ENCODE peak calls at places on chromosomes 5 and 9, in eight cellular contexts. One of them, this sample, is unnamed.

GRCh38 chr5:53355930-53356329 is 124.5 kb upstream of the FST start:
- DNase-seq in HT1080: peak
- DNase-seq in stimulated activated CD4-positive, alpha-beta T cell treated with anti-CD3 and anti-CD28 coated beads, Interleukin-12 subunit alpha, Interleukin-12 subunit beta, amount 100 ng/mL, for 4 hours: no peak
- DNase-seq in dorsolateral prefrontal cortex: no peak
- DNase-seq in Panc1: no peak
- DNase-seq in activated CD8-positive, alpha-beta memory T cell treated with anti-CD3 and anti-CD28 coated beads for 1 hour: no peak
- DNase-seq in GM06990: no peak
- DNase-seq in C1 segment of cervical spinal cord: no peak
- DNase-seq in this sample: no peak

GRCh38 chr9:21551401-21551800 is 69.3 kb upstream of the IFNE start:
- DNase-seq in HT1080: no peak
- DNase-seq in Panc1: no peak
- DNase-seq in activated CD8-positive, alpha-beta memory T cell treated with anti-CD3 and anti-CD28 coated beads for 1 hour: no peak
- DNase-seq in stimulated activated CD4-positive, alpha-beta T cell treated with anti-CD3 and anti-CD28 coated beads, Interleukin-12 subunit alpha, Interleukin-12 subunit beta, amount 100 ng/mL, for 4 hours: no peak
- DNase-seq in GM06990: no peak
- DNase-seq in C1 segment of cervical spinal cord: no peak
- DNase-seq in dorsolateral prefrontal cortex: no peak
- DNase-seq in this sample: no peak

GRCh38 chr5:157610990-157611389 is 35.4 kb upstream of the ADAM19 start:
- DNase-seq in stimulated activated CD4-positive, alpha-beta T cell treated with anti-CD3 and anti-CD28 coated beads, Interleukin-12 subunit alpha, Interleukin-12 subunit beta, amount 100 ng/mL, for 4 hours: no peak
- DNase-seq in GM06990: no peak
- DNase-seq in dorsolateral prefrontal cortex: no peak
- DNase-seq in activated CD8-positive, alpha-beta memory T cell treated with anti-CD3 and anti-CD28 coated beads for 1 hour: no peak
- DNase-seq in C1 segment of cervical spinal cord: no peak
- DNase-seq in Panc1: no peak
- DNase-seq in HT1080: no peak
- DNase-seq in this sample: no peak

GRCh38 chr9:128946945-128947422 is 419 bp downstream of the DOLK start:
- DNase-seq in GM06990: no peak
- DNase-seq in stimulated activated CD4-positive, alpha-beta T cell treated with anti-CD3 and anti-CD28 coated beads, Interleukin-12 subunit alpha, Interleukin-12 subunit beta, amount 100 ng/mL, for 4 hours: peak
- DNase-seq in HT1080: no peak
- DNase-seq in dorsolateral prefrontal cortex: no peak
- DNase-seq in activated CD8-positive, alpha-beta memory T cell treated with anti-CD3 and anti-CD28 coated beads for 1 hour: no peak
- DNase-seq in C1 segment of cervical spinal cord: no peak
- DNase-seq in Panc1: no peak
- DNase-seq in this sample: no peak

GRCh38 chr5:42718591-42718990 is 38.0 kb upstream of the CCDC152 start:
- DNase-seq in C1 segment of cervical spinal cord: no peak
- DNase-seq in HT1080: peak
- DNase-seq in Panc1: no peak
- DNase-seq in activated CD8-positive, alpha-beta memory T cell treated with anti-CD3 and anti-CD28 coated beads for 1 hour: no peak
- DNase-seq in GM06990: peak
- DNase-seq in stimulated activated CD4-positive, alpha-beta T cell treated with anti-CD3 and anti-CD28 coated beads, Interleukin-12 subunit alpha, Interleukin-12 subunit beta, amount 100 ng/mL, for 4 hours: no peak
- DNase-seq in dorsolateral prefrontal cortex: no peak
- DNase-seq in this sample: no peak

GRCh38 chr5:120942551-120942950 is 478.5 kb downstream of the PRR16 start:
- DNase-seq in Panc1: no peak
- DNase-seq in GM06990: no peak
- DNase-seq in HT1080: no peak
- DNase-seq in C1 segment of cervical spinal cord: no peak
- DNase-seq in activated CD8-positive, alpha-beta memory T cell treated with anti-CD3 and anti-CD28 coated beads for 1 hour: no peak
- DNase-seq in stimulated activated CD4-positive, alpha-beta T cell treated with anti-CD3 and anti-CD28 coated beads, Interleukin-12 subunit alpha, Interleukin-12 subunit beta, amount 100 ng/mL, for 4 hours: no peak
- DNase-seq in dorsolateral prefrontal cortex: no peak
- DNase-seq in this sample: no peak

GRCh38 chr5:88606173-88606572 is 276.8 kb downstream of the MEF2C start:
- DNase-seq in activated CD8-positive, alpha-beta memory T cell treated with anti-CD3 and anti-CD28 coated beads for 1 hour: no peak
- DNase-seq in GM06990: no peak
- DNase-seq in HT1080: no peak
- DNase-seq in stimulated activated CD4-positive, alpha-beta T cell treated with anti-CD3 and anti-CD28 coated beads, Interleukin-12 subunit alpha, Interleukin-12 subunit beta, amount 100 ng/mL, for 4 hours: no peak
- DNase-seq in dorsolateral prefrontal cortex: no peak
- DNase-seq in Panc1: no peak
- DNase-seq in C1 segment of cervical spinal cord: no peak
- DNase-seq in this sample: no peak

GRCh38 chr9:11241779-11242178 is 629.0 kb upstream of the PTPRD start:
- DNase-seq in HT1080: no peak
- DNase-seq in activated CD8-positive, alpha-beta memory T cell treated with anti-CD3 and anti-CD28 coated beads for 1 hour: no peak
- DNase-seq in C1 segment of cervical spinal cord: no peak
- DNase-seq in Panc1: no peak
- DNase-seq in stimulated activated CD4-positive, alpha-beta T cell treated with anti-CD3 and anti-CD28 coated beads, Interleukin-12 subunit alpha, Interleukin-12 subunit beta, amount 100 ng/mL, for 4 hours: no peak
- DNase-seq in dorsolateral prefrontal cortex: no peak
- DNase-seq in GM06990: no peak
- DNase-seq in this sample: no peak

GRCh38 chr5:180849827-180850226 is 11.2 kb downstream of the ZFP62 start:
- DNase-seq in HT1080: no peak
- DNase-seq in dorsolateral prefrontal cortex: no peak
- DNase-seq in activated CD8-positive, alpha-beta memory T cell treated with anti-CD3 and anti-CD28 coated beads for 1 hour: no peak
- DNase-seq in GM06990: no peak
- DNase-seq in Panc1: no peak
- DNase-seq in C1 segment of cervical spinal cord: no peak
- DNase-seq in stimulated activated CD4-positive, alpha-beta T cell treated with anti-CD3 and anti-CD28 coated beads, Interleukin-12 subunit alpha, Interleukin-12 subunit beta, amount 100 ng/mL, for 4 hours: no peak
- DNase-seq in this sample: no peak

GRCh38 chr9:28678097-28678496 is 1104.8 kb upstream of the C9orf72 start:
- DNase-seq in C1 segment of cervical spinal cord: no peak
- DNase-seq in dorsolateral prefrontal cortex: no peak
- DNase-seq in HT1080: peak
- DNase-seq in GM06990: no peak
- DNase-seq in stimulated activated CD4-positive, alpha-beta T cell treated with anti-CD3 and anti-CD28 coated beads, Interleukin-12 subunit alpha, Interleukin-12 subunit beta, amount 100 ng/mL, for 4 hours: no peak
- DNase-seq in Panc1: no peak
- DNase-seq in activated CD8-positive, alpha-beta memory T cell treated with anti-CD3 and anti-CD28 coated beads for 1 hour: no peak
- DNase-seq in this sample: no peak

GRCh38 chr9:21153688-21154608 is 12.3 kb upstream of the IFNW1 start:
- DNase-seq in stimulated activated CD4-positive, alpha-beta T cell treated with anti-CD3 and anti-CD28 coated beads, Interleukin-12 subunit alpha, Interleukin-12 subunit beta, amount 100 ng/mL, for 4 hours: no peak
- DNase-seq in C1 segment of cervical spinal cord: no peak
- DNase-seq in dorsolateral prefrontal cortex: no peak
- DNase-seq in HT1080: peak
- DNase-seq in Panc1: peak
- DNase-seq in activated CD8-positive, alpha-beta memory T cell treated with anti-CD3 and anti-CD28 coated beads for 1 hour: no peak
- DNase-seq in GM06990: no peak
- DNase-seq in this sample: peak

GRCh38 chr9:69900406-69900805 is 79.8 kb downstream of the CFAP95 start:
- DNase-seq in GM06990: no peak
- DNase-seq in dorsolateral prefrontal cortex: no peak
- DNase-seq in C1 segment of cervical spinal cord: no peak
- DNase-seq in Panc1: no peak
- DNase-seq in HT1080: peak
- DNase-seq in stimulated activated CD4-positive, alpha-beta T cell treated with anti-CD3 and anti-CD28 coated beads, Interleukin-12 subunit alpha, Interleukin-12 subunit beta, amount 100 ng/mL, for 4 hours: no peak
- DNase-seq in activated CD8-positive, alpha-beta memory T cell treated with anti-CD3 and anti-CD28 coated beads for 1 hour: no peak
- DNase-seq in this sample: no peak

GRCh38 chr5:137220523-137220927 is 278.6 kb downstream of the SPOCK1 start:
- DNase-seq in stimulated activated CD4-positive, alpha-beta T cell treated with anti-CD3 and anti-CD28 coated beads, Interleukin-12 subunit alpha, Interleukin-12 subunit beta, amount 100 ng/mL, for 4 hours: no peak
- DNase-seq in C1 segment of cervical spinal cord: no peak
- DNase-seq in activated CD8-positive, alpha-beta memory T cell treated with anti-CD3 and anti-CD28 coated beads for 1 hour: no peak
- DNase-seq in GM06990: peak
- DNase-seq in dorsolateral prefrontal cortex: no peak
- DNase-seq in Panc1: peak
- DNase-seq in HT1080: peak
- DNase-seq in this sample: no peak

GRCh38 chr5:65126670-65127069 is 355.1 kb downstream of the ADAMTS6 start:
- DNase-seq in activated CD8-positive, alpha-beta memory T cell treated with anti-CD3 and anti-CD28 coated beads for 1 hour: no peak
- DNase-seq in Panc1: no peak
- DNase-seq in GM06990: no peak
- DNase-seq in C1 segment of cervical spinal cord: no peak
- DNase-seq in stimulated activated CD4-positive, alpha-beta T cell treated with anti-CD3 and anti-CD28 coated beads, Interleukin-12 subunit alpha, Interleukin-12 subunit beta, amount 100 ng/mL, for 4 hours: no peak
- DNase-seq in HT1080: no peak
- DNase-seq in dorsolateral prefrontal cortex: no peak
- DNase-seq in this sample: no peak

GRCh38 chr5:95723632-95724369 is 7.3 kb upstream of the RHOBTB3 start:
- DNase-seq in activated CD8-positive, alpha-beta memory T cell treated with anti-CD3 and anti-CD28 coated beads for 1 hour: no peak
- DNase-seq in HT1080: no peak
- DNase-seq in stimulated activated CD4-positive, alpha-beta T cell treated with anti-CD3 and anti-CD28 coated beads, Interleukin-12 subunit alpha, Interleukin-12 subunit beta, amount 100 ng/mL, for 4 hours: no peak
- DNase-seq in C1 segment of cervical spinal cord: no peak
- DNase-seq in dorsolateral prefrontal cortex: no peak
- DNase-seq in Panc1: no peak
- DNase-seq in GM06990: no peak
- DNase-seq in this sample: no peak

GRCh38 chr5:153883829-153884228 is 154.9 kb downstream of the FAM114A2 start:
- DNase-seq in activated CD8-positive, alpha-beta memory T cell treated with anti-CD3 and anti-CD28 coated beads for 1 hour: no peak
- DNase-seq in dorsolateral prefrontal cortex: no peak
- DNase-seq in GM06990: no peak
- DNase-seq in Panc1: no peak
- DNase-seq in stimulated activated CD4-positive, alpha-beta T cell treated with anti-CD3 and anti-CD28 coated beads, Interleukin-12 subunit alpha, Interleukin-12 subunit beta, amount 100 ng/mL, for 4 hours: no peak
- DNase-seq in HT1080: peak
- DNase-seq in C1 segment of cervical spinal cord: no peak
- DNase-seq in this sample: no peak

GRCh38 chr5:139164020-139164419 is 34.1 kb downstream of the SIL1 start:
- DNase-seq in stimulated activated CD4-positive, alpha-beta T cell treated with anti-CD3 and anti-CD28 coated beads, Interleukin-12 subunit alpha, Interleukin-12 subunit beta, amount 100 ng/mL, for 4 hours: no peak
- DNase-seq in activated CD8-positive, alpha-beta memory T cell treated with anti-CD3 and anti-CD28 coated beads for 1 hour: no peak
- DNase-seq in HT1080: no peak
- DNase-seq in Panc1: no peak
- DNase-seq in C1 segment of cervical spinal cord: no peak
- DNase-seq in GM06990: no peak
- DNase-seq in dorsolateral prefrontal cortex: no peak
- DNase-seq in this sample: no peak

GRCh38 chr5:173851595-173852248 is 36.4 kb upstream of the CPEB4 start:
- DNase-seq in GM06990: no peak
- DNase-seq in dorsolateral prefrontal cortex: no peak
- DNase-seq in Panc1: no peak
- DNase-seq in stimulated activated CD4-positive, alpha-beta T cell treated with anti-CD3 and anti-CD28 coated beads, Interleukin-12 subunit alpha, Interleukin-12 subunit beta, amount 100 ng/mL, for 4 hours: no peak
- DNase-seq in activated CD8-positive, alpha-beta memory T cell treated with anti-CD3 and anti-CD28 coated beads for 1 hour: no peak
- DNase-seq in HT1080: no peak
- DNase-seq in C1 segment of cervical spinal cord: no peak
- DNase-seq in this sample: no peak

GRCh38 chr5:178818094-178818493 is 41.7 kb upstream of the ZNF354B start:
- DNase-seq in GM06990: peak
- DNase-seq in dorsolateral prefrontal cortex: no peak
- DNase-seq in Panc1: no peak
- DNase-seq in HT1080: no peak
- DNase-seq in C1 segment of cervical spinal cord: no peak
- DNase-seq in stimulated activated CD4-positive, alpha-beta T cell treated with anti-CD3 and anti-CD28 coated beads, Interleukin-12 subunit alpha, Interleukin-12 subunit beta, amount 100 ng/mL, for 4 hours: no peak
- DNase-seq in activated CD8-positive, alpha-beta memory T cell treated with anti-CD3 and anti-CD28 coated beads for 1 hour: no peak
- DNase-seq in this sample: no peak

GRCh38 chr5:75363111-75363510 is 26.1 kb downstream of the HMGCR start:
- DNase-seq in stimulated activated CD4-positive, alpha-beta T cell treated with anti-CD3 and anti-CD28 coated beads, Interleukin-12 subunit alpha, Interleukin-12 subunit beta, amount 100 ng/mL, for 4 hours: no peak
- DNase-seq in activated CD8-positive, alpha-beta memory T cell treated with anti-CD3 and anti-CD28 coated beads for 1 hour: no peak
- DNase-seq in dorsolateral prefrontal cortex: no peak
- DNase-seq in HT1080: no peak
- DNase-seq in Panc1: no peak
- DNase-seq in GM06990: no peak
- DNase-seq in C1 segment of cervical spinal cord: no peak
- DNase-seq in this sample: no peak

GRCh38 chr5:68367717-68368116 is 152.2 kb downstream of the PIK3R1 start:
- DNase-seq in Panc1: no peak
- DNase-seq in dorsolateral prefrontal cortex: no peak
- DNase-seq in stimulated activated CD4-positive, alpha-beta T cell treated with anti-CD3 and anti-CD28 coated beads, Interleukin-12 subunit alpha, Interleukin-12 subunit beta, amount 100 ng/mL, for 4 hours: no peak
- DNase-seq in activated CD8-positive, alpha-beta memory T cell treated with anti-CD3 and anti-CD28 coated beads for 1 hour: no peak
- DNase-seq in C1 segment of cervical spinal cord: no peak
- DNase-seq in HT1080: no peak
- DNase-seq in GM06990: no peak
- DNase-seq in this sample: no peak

GRCh38 chr9:114606597-114607207 is 4.4 kb upstream of the TMEM268 start:
- DNase-seq in HT1080: peak
- DNase-seq in Panc1: no peak
- DNase-seq in stimulated activated CD4-positive, alpha-beta T cell treated with anti-CD3 and anti-CD28 coated beads, Interleukin-12 subunit alpha, Interleukin-12 subunit beta, amount 100 ng/mL, for 4 hours: no peak
- DNase-seq in activated CD8-positive, alpha-beta memory T cell treated with anti-CD3 and anti-CD28 coated beads for 1 hour: no peak
- DNase-seq in C1 segment of cervical spinal cord: no peak
- DNase-seq in dorsolateral prefrontal cortex: no peak
- DNase-seq in GM06990: no peak
- DNase-seq in this sample: peak

GRCh38 chr5:10329808-10330481 is 22.2 kb upstream of the CMBL start:
- DNase-seq in dorsolateral prefrontal cortex: no peak
- DNase-seq in HT1080: no peak
- DNase-seq in Panc1: no peak
- DNase-seq in C1 segment of cervical spinal cord: no peak
- DNase-seq in activated CD8-positive, alpha-beta memory T cell treated with anti-CD3 and anti-CD28 coated beads for 1 hour: no peak
- DNase-seq in stimulated activated CD4-positive, alpha-beta T cell treated with anti-CD3 and anti-CD28 coated beads, Interleukin-12 subunit alpha, Interleukin-12 subunit beta, amount 100 ng/mL, for 4 hours: no peak
- DNase-seq in GM06990: no peak
- DNase-seq in this sample: no peak